ENCODE peak calls at places on chromosomes 13 and 19, in seven cellular contexts. K is ELF-1; I is COR-L47; J is GM19239; B is stomach; H is stimulated activated CD8-positive, alpha-beta memory T cell treated with anti-CD3 and anti-CD28 coated beads, Interleukin-2, amount 100 ng/mL, for 48 hours; F is stimulated activated CD4-positive, alpha-beta T cell treated with anti-CD3 and anti-CD28 coated beads, Interleukin-12 subunit alpha, Interleukin-12 subunit beta, amount 100 ng/mL, for 48 hours. S is an unnamed sample.

GRCh38 chr13:29707876-29708543 is 112.5 kb upstream of the SLC7A1 start:
- DNase-seq in K (peak; percentile 78), I (peak; percentile 53), J (peak; percentile 18), B (peak; percentile 51), H (peak; percentile 11), F (peak; percentile 39), S (peak; percentile 81)

GRCh38 chr19:39765091-39766076 is 13.3 kb upstream of the LEUTX start:
- DNase-seq in K (peak; percentile 44), I (peak; percentile 20), J (no peak), B (peak; percentile 44), H (peak; percentile 16), F (peak; percentile 27), S (peak; percentile 73)

GRCh38 chr19:45037393-45038169 is 1.3 kb upstream of the CLASRP start:
- DNase-seq in K (no peak), I (no peak), J (no peak), B (no peak), H (no peak), F (no peak), S (no peak)

GRCh38 chr19:55460670-55461258 is 678 bp downstream of the ISOC2 start:
- DNase-seq in K (peak; percentile 91), I (peak; percentile 42), J (no peak), B (peak; percentile 78), H (peak; percentile 46), F (no peak), S (peak; percentile 97)

GRCh38 chr19:50638576-50638975 is 1.1 kb downstream of the SYT3 start:
- DNase-seq in K (no peak), I (no peak), J (no peak), B (no peak), H (no peak), F (no peak), S (no peak)

GRCh38 chr19:14472202-14472961 is 2.8 kb downstream of the PTGER1 start:
- DNase-seq in K (peak; percentile 80), I (peak; percentile 76), J (peak; percentile 97), B (peak; percentile 70), H (peak; percentile 83), F (peak; percentile 79), S (peak; percentile 91)

GRCh38 chr19:32798201-32798600 is 71.4 kb downstream of the SLC7A9 start:
- DNase-seq in K (no peak), I (no peak), J (no peak), B (no peak), H (no peak), F (no peak), S (no peak)

GRCh38 chr19:51441410-51442390 is 16.6 kb downstream of the SIGLEC8 start:
- DNase-seq in K (no peak), I (no peak), J (peak; percentile 59), B (peak; percentile 54), H (peak; percentile 72), F (peak; percentile 82), S (no peak)

GRCh38 chr19:33550741-33551140 is 29.1 kb upstream of the PEPD start:
- DNase-seq in K (no peak), I (no peak), J (no peak), B (no peak), H (no peak), F (no peak), S (no peak)

GRCh38 chr13:56561327-56561726 is 579.4 kb upstream of the PRR20A start:
- DNase-seq in K (no peak), I (peak; percentile 21), J (no peak), B (no peak), H (no peak), F (no peak), S (no peak)

GRCh38 chr19:14103310-14103709 is 12.8 kb upstream of the SAMD1 start:
- DNase-seq in K (no peak), I (no peak), J (no peak), B (no peak), H (no peak), F (no peak), S (no peak)

GRCh38 chr13:87777395-87777794 is 106.2 kb downstream of the SLITRK5 start:
- DNase-seq in K (no peak), I (no peak), J (no peak), B (no peak), H (no peak), F (no peak), S (no peak)

GRCh38 chr19:20367811-20368294 is 197.7 kb downstream of the ZNF737 start:
- DNase-seq in K (peak; percentile 87), I (no peak), J (no peak), B (peak; percentile 40), H (no peak), F (no peak), S (peak; percentile 52)

GRCh38 chr13:27622102-27622820 is 569 bp downstream of the POLR1D start:
- DNase-seq in K (no peak), I (no peak), J (peak; percentile 12), B (no peak), H (no peak), F (no peak), S (no peak)

GRCh38 chr19:55536951-55537740 is at the start of gene SBK2:
- DNase-seq in K (peak; percentile 87), I (no peak), J (no peak), B (no peak), H (no peak), F (no peak), S (peak; percentile 96)

GRCh38 chr19:31538879-31539278 is 189.6 kb upstream of the TSHZ3 start:
- DNase-seq in K (no peak), I (no peak), J (no peak), B (no peak), H (no peak), F (no peak), S (no peak)

GRCh38 chr19:48636859-48637448 is at the start of gene DBP:
- DNase-seq in K (peak; percentile 77), I (peak; percentile 28), J (peak; percentile 64), B (peak; percentile 45), H (no peak), F (no peak), S (peak; percentile 50)

GRCh38 chr13:99978781-99979452 is 2.7 kb upstream of the ZIC2 start:
- DNase-seq in K (peak; percentile 85), I (peak; percentile 64), J (no peak), B (no peak), H (no peak), F (no peak), S (peak; percentile 92)

GRCh38 chr13:26591672-26592071 is 34.2 kb downstream of the WASF3 start:
- DNase-seq in K (no peak), I (no peak), J (no peak), B (no peak), H (no peak), F (no peak), S (no peak)

GRCh38 chr19:9149976-9150375 is 9.8 kb downstream of the ZNF317 start:
- DNase-seq in K (no peak), I (no peak), J (no peak), B (no peak), H (no peak), F (no peak), S (no peak)

GRCh38 chr19:3276341-3276799 is 51.9 kb downstream of the CELF5 start:
- DNase-seq in K (peak; percentile 83), I (no peak), J (no peak), B (peak; percentile 34), H (no peak), F (peak; percentile 28), S (peak; percentile 98)

GRCh38 chr13:103466761-103467160 is 400.5 kb upstream of the SLC10A2 start:
- DNase-seq in K (no peak), I (no peak), J (no peak), B (no peak), H (no peak), F (no peak), S (no peak)

GRCh38 chr19:46926201-46927071 is 65.6 kb downstream of the ARHGAP35 start:
- DNase-seq in K (no peak), I (no peak), J (no peak), B (no peak), H (no peak), F (no peak), S (no peak)

GRCh38 chr19:41377977-41378707 is 1.8 kb downstream of the TMEM91 start:
- DNase-seq in K (peak; percentile 62), I (no peak), J (peak; percentile 65), B (no peak), H (no peak), F (no peak), S (peak; percentile 69)

GRCh38 chr19:21912654-21913053 is 76.7 kb upstream of the ZNF43 start:
- DNase-seq in K (peak; percentile 1), I (no peak), J (no peak), B (no peak), H (no peak), F (no peak), S (no peak)

GRCh38 chr13:90968510-90968909 is 379.0 kb upstream of the MIR17HG start:
- DNase-seq in K (peak; percentile 43), I (peak; percentile 52), J (no peak), B (no peak), H (no peak), F (no peak), S (peak; percentile 52)

GRCh38 chr13:51101636-51102218 is 9.3 kb downstream of the C13orf42 start:
- DNase-seq in K (no peak), I (peak; percentile 22), J (no peak), B (no peak), H (no peak), F (no peak), S (no peak)

GRCh38 chr19:18379803-18380747 is 5.9 kb upstream of the GDF15 start:
- DNase-seq in K (peak; percentile 75), I (no peak), J (no peak), B (peak; percentile 90), H (no peak), F (no peak), S (peak; percentile 27)

GRCh38 chr19:43504426-43505185 is at the start of gene PHLDB3:
- DNase-seq in K (no peak), I (peak; percentile 64), J (no peak), B (peak; percentile 50), H (peak; percentile 30), F (peak; percentile 18), S (peak; percentile 44)

GRCh38 chr19:43518051-43518450 is 8.9 kb downstream of the ETHE1 start:
- DNase-seq in K (no peak), I (peak; percentile 3), J (no peak), B (no peak), H (no peak), F (no peak), S (no peak)

GRCh38 chr19:49019242-49019932 is 2.5 kb upstream of the LHB start:
- DNase-seq in K (peak; percentile 89), I (no peak), J (peak; percentile 71), B (peak; percentile 83), H (peak; percentile 43), F (peak; percentile 51), S (peak; percentile 91)

GRCh38 chr19:31535691-31536460 is 186.6 kb upstream of the TSHZ3 start:
- DNase-seq in K (no peak), I (no peak), J (no peak), B (no peak), H (no peak), F (no peak), S (no peak)

GRCh38 chr13:75405976-75406703 is 75.8 kb downstream of the TBC1D4 start:
- DNase-seq in K (no peak), I (no peak), J (no peak), B (no peak), H (no peak), F (no peak), S (no peak)

GRCh38 chr19:35493971-35494370 is 3.7 kb upstream of the KRTDAP start:
- DNase-seq in K (no peak), I (no peak), J (no peak), B (no peak), H (no peak), F (no peak), S (no peak)

GRCh38 chr19:1864480-1865171 is 1.2 kb upstream of the KLF16 start:
- DNase-seq in K (peak; percentile 95), I (no peak), J (peak; percentile 90), B (peak; percentile 73), H (peak; percentile 62), F (no peak), S (peak; percentile 87)

GRCh38 chr19:43966079-43966694 is 15.2 kb downstream of the ZNF221 start:
- DNase-seq in K (no peak), I (no peak), J (no peak), B (no peak), H (no peak), F (no peak), S (no peak)

GRCh38 chr13:50357586-50358118 is 342.4 kb downstream of the KCNRG start:
- DNase-seq in K (peak; percentile 18), I (no peak), J (no peak), B (peak; percentile 58), H (no peak), F (no peak), S (no peak)

GRCh38 chr13:105773241-105773640 is 762.2 kb downstream of the EFNB2 start:
- DNase-seq in K (peak; percentile 66), I (no peak), J (no peak), B (no peak), H (no peak), F (no peak), S (no peak)